ENCODE peak calls at places on chromosomes 2 and 18, in ten cellular contexts. C, O, E, Y, H, P, B, V, R and N are unnamed samples.

GRCh38 chr2:191899442-191899841 is 52.6 kb upstream of the CAVIN2 start:
- DNase-seq in C (peak; percentile 98), O (no peak), E (peak; percentile 62), Y (no peak), H (no peak), P (peak; percentile 61), B (no peak), V (no peak), R (no peak), N (no peak)

GRCh38 chr2:28084564-28084963 is 194.0 kb downstream of the BABAM2 start:
- DNase-seq in C (peak; percentile 59), O (no peak), E (no peak), Y (no peak), H (no peak), P (no peak), B (no peak), V (no peak), R (no peak), N (no peak)

GRCh38 chr2:40113272-40113671 is 334.2 kb upstream of the THUMPD2 start:
- DNase-seq in C (peak; percentile 44), O (no peak), E (no peak), Y (no peak), H (no peak), P (no peak), B (no peak), V (no peak), R (no peak), N (no peak)

GRCh38 chr18:74870950-74871349 is 273.3 kb downstream of the ZNF407 start:
- DNase-seq in C (no peak), O (no peak), E (no peak), Y (no peak), H (no peak), P (no peak), B (no peak), V (no peak), R (no peak), N (no peak)

GRCh38 chr2:238238766-238239551 is 879 bp downstream of the HES6 start:
- DNase-seq in C (no peak), O (no peak), E (no peak), Y (peak; percentile 36), H (peak; percentile 88), P (no peak), B (no peak), V (peak; percentile 79), R (no peak), N (peak; percentile 35)

GRCh38 chr2:160932960-160933359 is 227.3 kb upstream of the TANK start:
- DNase-seq in C (peak; percentile 81), O (no peak), E (no peak), Y (no peak), H (no peak), P (peak; percentile 33), B (no peak), V (no peak), R (no peak), N (no peak)

GRCh38 chr2:105487142-105488069 is 88.6 kb upstream of the FHL2 start:
- DNase-seq in C (peak; percentile 91), O (no peak), E (peak; percentile 58), Y (peak; percentile 57), H (no peak), P (peak; percentile 64), B (no peak), V (peak; percentile 74), R (no peak), N (no peak)

GRCh38 chr18:79454034-79454735 is 58.5 kb downstream of the NFATC1 start:
- DNase-seq in C (peak; percentile 32), O (no peak), E (no peak), Y (peak; percentile 58), H (no peak), P (no peak), B (no peak), V (no peak), R (no peak), N (no peak)

GRCh38 chr2:109623297-109623696 is 9.1 kb downstream of the SOWAHC start:
- DNase-seq in C (no peak), O (no peak), E (no peak), Y (no peak), H (no peak), P (no peak), B (peak; percentile 72), V (no peak), R (no peak), N (no peak)

GRCh38 chr2:155223781-155224406 is 525.4 kb downstream of the KCNJ3 start:
- DNase-seq in C (peak; percentile 11), O (peak; percentile 26), E (no peak), Y (no peak), H (no peak), P (no peak), B (no peak), V (no peak), R (peak; percentile 50), N (no peak)

GRCh38 chr2:49044680-49045079 is 109.6 kb downstream of the FSHR start:
- DNase-seq in C (no peak), O (no peak), E (no peak), Y (no peak), H (no peak), P (no peak), B (no peak), V (no peak), R (no peak), N (no peak)
- TF ChIP-seq CTCF in C (no peak), O (no peak), E (no peak), Y (peak; percentile 29), H (no peak), P (no peak), B (no peak), V (no peak), R (no peak), N (no peak)

GRCh38 chr18:24544141-24544498 is 83.7 kb downstream of the HRH4 start:
- DNase-seq in C (peak; percentile 36), O (peak; percentile 22), E (no peak), Y (no peak), H (no peak), P (no peak), B (no peak), V (no peak), R (peak; percentile 21), N (no peak)
- TF ChIP-seq CTCF in C (peak; percentile 33), O (peak; percentile 75), E (peak; percentile 32), Y (peak; percentile 44), H (peak; percentile 22), P (peak; percentile 34), B (peak; percentile 51), V (peak; percentile 37), R (peak; percentile 81), N (no peak)

GRCh38 chr18:22332590-22332989 is 85.1 kb downstream of the CTAGE1 start:
- DNase-seq in C (no peak), O (no peak), E (no peak), Y (no peak), H (no peak), P (no peak), B (no peak), V (no peak), R (peak; percentile 5), N (no peak)
- TF ChIP-seq CTCF in C (peak; percentile 21), O (peak; percentile 50), E (no peak), Y (no peak), H (no peak), P (no peak), B (no peak), V (no peak), R (peak; percentile 51), N (no peak)

GRCh38 chr2:233063269-233063975 is 3.3 kb downstream of the INPP5D start:
- DNase-seq in C (no peak), O (no peak), E (no peak), Y (no peak), H (no peak), P (no peak), B (no peak), V (no peak), R (peak; percentile 93), N (peak; percentile 43)
- TF ChIP-seq CTCF in C (no peak), O (peak; percentile 24), E (no peak), Y (no peak), H (no peak), P (peak; percentile 15), B (no peak), V (no peak), R (peak; percentile 51), N (no peak)

GRCh38 chr18:12091742-12092141 is 1.9 kb upstream of the ANKRD62 start:
- DNase-seq in C (no peak), O (no peak), E (no peak), Y (no peak), H (peak; percentile 76), P (no peak), B (no peak), V (peak; percentile 56), R (no peak), N (no peak)
- TF ChIP-seq CTCF in C (no peak), O (no peak), E (no peak), Y (no peak), H (no peak), P (no peak), B (no peak), V (no peak), R (no peak), N (no peak)

GRCh38 chr2:172086349-172087190 is 1.3 kb downstream of the DLX1 start:
- DNase-seq in C (no peak), O (no peak), E (no peak), Y (no peak), H (no peak), P (no peak), B (no peak), V (peak; percentile 57), R (peak; percentile 24), N (no peak)
- TF ChIP-seq CTCF in C (no peak), O (no peak), E (no peak), Y (no peak), H (no peak), P (peak; percentile 24), B (no peak), V (no peak), R (no peak), N (no peak)

DNA sequence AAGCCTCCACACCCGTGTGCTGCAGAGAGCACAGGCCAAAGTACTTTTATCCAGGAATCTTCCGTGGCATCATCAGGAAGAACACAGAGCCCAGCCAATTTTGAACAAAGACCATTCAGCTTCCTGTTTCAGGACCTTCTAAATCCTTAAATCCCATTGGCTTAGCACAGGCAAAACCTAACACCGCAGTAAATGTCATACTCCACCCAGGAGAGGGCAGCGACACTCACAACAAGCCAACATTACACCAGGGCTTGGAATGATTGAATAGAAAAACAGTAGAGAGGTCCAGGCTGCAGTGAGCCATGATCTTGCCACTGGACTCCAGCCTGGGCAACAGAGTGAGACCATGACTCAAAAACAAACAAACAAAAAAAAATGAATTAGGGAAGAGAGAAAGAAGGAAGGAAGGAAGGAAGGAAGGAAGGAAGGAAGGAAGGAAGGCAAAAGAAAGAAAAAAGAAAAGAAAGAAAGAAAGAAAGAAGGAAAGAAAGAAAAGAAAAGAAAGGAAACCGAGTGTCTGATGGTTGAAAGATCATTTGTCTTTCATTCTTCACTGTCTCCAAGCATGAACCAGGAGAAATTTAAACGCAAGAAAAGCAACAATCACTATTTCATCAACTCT is 144.6 kb upstream of the SATB2 start:
- DNase-seq in C (peak; percentile 26), O (peak; percentile 59), E (no peak), Y (no peak), H (no peak), P (no peak), B (no peak), V (no peak), R (peak; percentile 3), N (no peak)
- TF ChIP-seq CTCF in C (no peak), O (peak; percentile 41), E (no peak), Y (no peak), H (no peak), P (no peak), B (no peak), V (no peak), R (peak; percentile 43), N (no peak)